ENCODE peak calls at places on chromosomes 6 and 20, in eight cellular contexts. X is A549, G is neural crest cell, R is heart right ventricle, Z is AG04450, Q is GM13977, F is progenitor cell of endocrine pancreas, U is spleen. D is an unnamed sample.

GRCh38 chr20:38152175-38153010 is 12.7 kb downstream of the TGM2 start:
- DNase-seq in Q (peak; percentile 87), X (peak; percentile 72), U (peak; percentile 91), R (peak; percentile 91), G (no peak), Z (no peak), F (no peak), D (no peak)

GRCh38 chr6:136284909-136285308 is 4.7 kb downstream of the BCLAF1 start:
- DNase-seq in X (no peak), U (no peak), G (no peak), R (no peak), Q (no peak), Z (peak; percentile 36), F (no peak), D (peak; percentile 23)

GRCh38 chr6:105990151-105990550 is 96.0 kb upstream of the PRDM1 start:
- DNase-seq in X (no peak), Q (no peak), U (no peak), G (no peak), F (no peak), Z (no peak), R (no peak), D (no peak)

GRCh38 chr6:16639689-16640480 is 121.4 kb downstream of the ATXN1 start:
- DNase-seq in F (no peak), Q (no peak), G (no peak), R (no peak), U (no peak), Z (peak; percentile 50), X (peak; percentile 13), D (peak; percentile 84)

GRCh38 chr6:129481706-129482105 is 228.3 kb downstream of the ARHGAP18 start:
- DNase-seq in U (no peak), X (no peak), F (no peak), Z (no peak), R (no peak), G (no peak), Q (no peak), D (no peak)

GRCh38 chr6:29976588-29977424 is 34.5 kb downstream of the HLA-A start:
- DNase-seq in Z (no peak), U (peak; percentile 89), G (peak; percentile 40), X (peak; percentile 55), Q (peak; percentile 74), F (peak; percentile 34), R (peak; percentile 93), D (peak; percentile 71)

GRCh38 chr6:1796706-1797529 is 187.2 kb downstream of the FOXC1 start:
- DNase-seq in R (no peak), U (no peak), F (no peak), Z (no peak), X (no peak), Q (peak; percentile 54), G (no peak), D (peak; percentile 9)

GRCh38 chr20:4937422-4938319 is 63.6 kb downstream of the SLC23A2 start:
- DNase-seq in Z (no peak), G (no peak), R (no peak), X (no peak), Q (no peak), U (no peak), F (no peak), D (no peak)

GRCh38 chr6:127464161-127464880 is 5.1 kb upstream of the KIAA0408 start:
- DNase-seq in Q (no peak), G (no peak), F (no peak), Z (peak; percentile 55), U (no peak), R (no peak), X (no peak), D (peak; percentile 76)

GRCh38 chr6:91697010-91697694 is 1110.3 kb upstream of the MAP3K7 start:
- DNase-seq in R (no peak), F (no peak), Q (no peak), U (no peak), Z (no peak), G (no peak), X (no peak), D (no peak)

GRCh38 chr20:354298-354977 is 7.5 kb downstream of the NRSN2 start:
- DNase-seq in G (peak; percentile 83), Z (peak; percentile 38), R (peak; percentile 72), F (peak; percentile 68), Q (peak; percentile 91), X (peak; percentile 95), U (peak; percentile 92), D (peak; percentile 48)

GRCh38 chr6:423799-424345 is 32.3 kb downstream of the IRF4 start:
- DNase-seq in G (no peak), F (no peak), R (no peak), Q (no peak), X (no peak), Z (no peak), U (no peak), D (no peak)

GRCh38 chr6:74479960-74480359 is 725.9 kb downstream of the COL12A1 start:
- DNase-seq in X (no peak), F (no peak), U (no peak), G (no peak), Q (no peak), Z (no peak), R (no peak), D (no peak)

GRCh38 chr6:93341900-93342613 is 77.3 kb downstream of the EPHA7 start:
- DNase-seq in F (no peak), Z (no peak), Q (no peak), R (no peak), X (no peak), G (no peak), U (no peak), D (no peak)

GRCh38 chr20:13449868-13450441 is 188.8 kb downstream of the TASP1 start:
- DNase-seq in Q (no peak), X (no peak), Z (no peak), U (no peak), F (no peak), R (no peak), G (no peak), D (no peak)

GRCh38 chr6:81689580-81689979 is 62.9 kb downstream of the TENT5A start:
- DNase-seq in G (no peak), R (no peak), Q (no peak), X (no peak), F (no peak), Z (no peak), U (no peak), D (no peak)

GRCh38 chr20:58930496-58930895 is 50.6 kb upstream of the NELFCD start:
- DNase-seq in R (no peak), Q (no peak), U (no peak), G (no peak), X (no peak), Z (no peak), F (no peak), D (no peak)

GRCh38 chr20:6886065-6886729 is 118.7 kb downstream of the BMP2 start:
- DNase-seq in Q (no peak), U (no peak), X (no peak), R (no peak), G (no peak), F (no peak), Z (no peak), D (no peak)

GRCh38 chr20:5864428-5864827 is 85.9 kb downstream of the TRMT6 start:
- DNase-seq in F (no peak), Q (no peak), X (no peak), U (no peak), R (no peak), G (no peak), Z (no peak), D (no peak)

GRCh38 chr6:131116755-131117360 is 18.4 kb upstream of the AKAP7 start:
- DNase-seq in G (no peak), Z (peak; percentile 11), R (peak; percentile 11), U (no peak), F (no peak), X (peak; percentile 29), Q (peak; percentile 36), D (peak; percentile 46)

GRCh38 chr6:111918825-111919224 is 45.6 kb upstream of the FYN start:
- DNase-seq in U (no peak), F (no peak), Z (no peak), X (no peak), G (no peak), R (peak; percentile 8), Q (no peak), D (peak; percentile 61)

GRCh38 chr6:24520929-24521546 is 26.3 kb downstream of the ALDH5A1 start:
- DNase-seq in Q (peak; percentile 43), F (no peak), Z (no peak), R (peak; percentile 14), U (peak; percentile 82), G (peak; percentile 40), X (peak; percentile 63), D (peak; percentile 26)

GRCh38 chr6:156883497-156884252 is 106.5 kb downstream of the ARID1B start:
- DNase-seq in G (no peak), Q (no peak), R (no peak), F (no peak), U (no peak), Z (no peak), X (no peak), D (no peak)

GRCh38 chr20:64133951-64134407 is 26.6 kb upstream of the NPBWR2 start:
- DNase-seq in F (no peak), Z (no peak), X (no peak), U (peak; percentile 43), G (no peak), Q (no peak), R (no peak), D (no peak)
- TF ChIP-seq CTCF in F (no peak), Z (peak; percentile 32), X (peak; percentile 8), U (no peak), G (peak; percentile 27), Q (peak; percentile 40), R (peak; percentile 20), D (peak; percentile 40)

GRCh38 chr6:7391244-7391643 is 1.6 kb downstream of the RIOK1 start:
- DNase-seq in X (no peak), Q (no peak), U (no peak), Z (no peak), F (no peak), R (no peak), G (no peak), D (no peak)
- TF ChIP-seq CTCF in X (no peak), Q (no peak), U (no peak), Z (no peak), F (no peak), R (no peak), G (no peak), D (no peak)

DNA sequence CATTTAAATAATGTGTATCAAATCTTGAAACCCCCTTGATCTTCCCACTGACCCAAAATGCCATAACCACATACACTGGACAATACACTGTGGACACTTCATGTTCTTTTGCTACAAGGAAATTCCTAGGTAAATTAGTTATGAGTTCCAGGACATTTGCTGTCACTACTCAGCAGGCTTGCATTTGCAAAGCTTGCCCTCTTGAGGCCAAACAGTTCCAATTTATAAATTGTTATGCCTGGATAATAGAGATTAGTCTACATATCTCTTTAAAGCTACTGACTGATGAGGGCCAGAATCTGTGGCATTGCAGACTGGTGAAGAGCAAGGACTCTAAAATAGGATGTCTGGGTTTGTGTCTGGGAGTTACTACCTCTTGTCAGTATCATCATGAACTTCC is 17.4 kb upstream of the RAB32 start:
- DNase-seq in F (no peak), R (no peak), Z (no peak), Q (no peak), X (no peak), U (no peak), G (no peak), D (peak; percentile 21)
- TF ChIP-seq CTCF in F (peak; percentile 10), R (peak; percentile 27), Z (peak; percentile 24), Q (no peak), X (peak; percentile 33), U (no peak), G (peak; percentile 38), D (peak; percentile 66)

DNA sequence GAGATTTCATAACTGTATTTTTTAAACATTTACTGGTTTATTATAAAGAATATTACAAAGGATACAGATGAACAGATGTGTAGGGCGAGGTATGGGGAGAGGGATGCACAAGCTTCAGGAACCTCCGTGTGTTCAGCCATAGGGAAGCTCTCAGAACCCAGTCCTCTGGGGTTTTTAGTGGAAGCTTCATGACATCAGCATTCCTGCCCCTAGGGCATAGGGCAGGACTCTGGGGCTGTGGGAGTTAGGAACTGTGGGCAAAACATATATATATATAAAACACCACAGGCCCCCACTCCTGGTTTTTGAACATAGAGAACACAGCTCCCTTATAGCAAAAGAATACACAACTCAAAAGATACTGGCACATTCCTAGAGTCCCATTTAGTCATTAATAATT is 21.9 kb downstream of the EFCAB8 start:
- DNase-seq in U (no peak), F (no peak), X (no peak), G (no peak), Q (no peak), Z (no peak), R (no peak), D (no peak)
- TF ChIP-seq CTCF in U (no peak), F (no peak), X (no peak), G (no peak), Q (no peak), Z (no peak), R (no peak), D (no peak)

D was measured in HFFc6.